ENCODE peak calls at places on chromosomes 5 and 9, in eight cellular contexts. One of them, this sample, is unnamed.

GRCh38 chr9:101446732-101447131 is 11.2 kb upstream of the ALDOB start:
- DNase-seq in CD4-positive, CD25-positive, alpha-beta regulatory T cell: no peak
- DNase-seq in astrocyte of the spinal cord: no peak
- DNase-seq in activated CD4-positive, alpha-beta T cell treated with anti-CD3 and anti-CD28 coated beads for 24 hours: no peak
- DNase-seq in pons: no peak
- DNase-seq in activated T-cell treated with anti-CD3 and anti-CD28 coated beads for 48 hours: no peak
- DNase-seq in Calu3: no peak
- DNase-seq in B cell: no peak
- DNase-seq in this sample: no peak

GRCh38 chr9:120735009-120735408 is 20.7 kb upstream of the MEGF9 start:
- DNase-seq in activated T-cell treated with anti-CD3 and anti-CD28 coated beads for 48 hours: no peak
- DNase-seq in CD4-positive, CD25-positive, alpha-beta regulatory T cell: no peak
- DNase-seq in Calu3: no peak
- DNase-seq in B cell: no peak
- DNase-seq in pons: no peak
- DNase-seq in activated CD4-positive, alpha-beta T cell treated with anti-CD3 and anti-CD28 coated beads for 24 hours: no peak
- DNase-seq in astrocyte of the spinal cord: no peak
- DNase-seq in this sample: no peak

GRCh38 chr9:87383341-87384150 is 114.1 kb upstream of the DAPK1 start:
- DNase-seq in activated T-cell treated with anti-CD3 and anti-CD28 coated beads for 48 hours: no peak
- DNase-seq in CD4-positive, CD25-positive, alpha-beta regulatory T cell: no peak
- DNase-seq in Calu3: no peak
- DNase-seq in pons: no peak
- DNase-seq in B cell: no peak
- DNase-seq in astrocyte of the spinal cord: no peak
- DNase-seq in activated CD4-positive, alpha-beta T cell treated with anti-CD3 and anti-CD28 coated beads for 24 hours: no peak
- DNase-seq in this sample: no peak

GRCh38 chr9:108272350-108272899 is 583.4 kb downstream of the ACTL7B start:
- DNase-seq in activated T-cell treated with anti-CD3 and anti-CD28 coated beads for 48 hours: no peak
- DNase-seq in astrocyte of the spinal cord: peak
- DNase-seq in Calu3: peak
- DNase-seq in activated CD4-positive, alpha-beta T cell treated with anti-CD3 and anti-CD28 coated beads for 24 hours: no peak
- DNase-seq in pons: peak
- DNase-seq in B cell: peak
- DNase-seq in CD4-positive, CD25-positive, alpha-beta regulatory T cell: no peak
- DNase-seq in this sample: peak

GRCh38 chr5:142426129-142426641 is 101.4 kb upstream of the SPRY4 start:
- DNase-seq in Calu3: no peak
- DNase-seq in astrocyte of the spinal cord: peak
- DNase-seq in pons: peak
- DNase-seq in CD4-positive, CD25-positive, alpha-beta regulatory T cell: no peak
- DNase-seq in activated T-cell treated with anti-CD3 and anti-CD28 coated beads for 48 hours: no peak
- DNase-seq in B cell: no peak
- DNase-seq in activated CD4-positive, alpha-beta T cell treated with anti-CD3 and anti-CD28 coated beads for 24 hours: no peak
- DNase-seq in this sample: peak

GRCh38 chr5:31280210-31280609 is 86.7 kb downstream of the CDH6 start:
- DNase-seq in pons: no peak
- DNase-seq in Calu3: no peak
- DNase-seq in activated T-cell treated with anti-CD3 and anti-CD28 coated beads for 48 hours: no peak
- DNase-seq in CD4-positive, CD25-positive, alpha-beta regulatory T cell: no peak
- DNase-seq in B cell: no peak
- DNase-seq in astrocyte of the spinal cord: peak
- DNase-seq in activated CD4-positive, alpha-beta T cell treated with anti-CD3 and anti-CD28 coated beads for 24 hours: no peak
- DNase-seq in this sample: no peak

GRCh38 chr9:5799314-5799713 is 33.6 kb downstream of the ERMP1 start:
- DNase-seq in CD4-positive, CD25-positive, alpha-beta regulatory T cell: peak
- DNase-seq in Calu3: peak
- DNase-seq in activated CD4-positive, alpha-beta T cell treated with anti-CD3 and anti-CD28 coated beads for 24 hours: no peak
- DNase-seq in B cell: peak
- DNase-seq in pons: peak
- DNase-seq in activated T-cell treated with anti-CD3 and anti-CD28 coated beads for 48 hours: no peak
- DNase-seq in astrocyte of the spinal cord: peak
- DNase-seq in this sample: peak

GRCh38 chr9:419571-420156 is 205.0 kb downstream of the DOCK8 start:
- DNase-seq in pons: no peak
- DNase-seq in activated T-cell treated with anti-CD3 and anti-CD28 coated beads for 48 hours: no peak
- DNase-seq in CD4-positive, CD25-positive, alpha-beta regulatory T cell: no peak
- DNase-seq in Calu3: peak
- DNase-seq in B cell: no peak
- DNase-seq in activated CD4-positive, alpha-beta T cell treated with anti-CD3 and anti-CD28 coated beads for 24 hours: no peak
- DNase-seq in astrocyte of the spinal cord: peak
- DNase-seq in this sample: no peak

GRCh38 chr5:53031695-53032096 is 42.5 kb downstream of the ITGA2 start:
- DNase-seq in activated T-cell treated with anti-CD3 and anti-CD28 coated beads for 48 hours: peak
- DNase-seq in pons: no peak
- DNase-seq in Calu3: peak
- DNase-seq in B cell: no peak
- DNase-seq in CD4-positive, CD25-positive, alpha-beta regulatory T cell: peak
- DNase-seq in activated CD4-positive, alpha-beta T cell treated with anti-CD3 and anti-CD28 coated beads for 24 hours: no peak
- DNase-seq in astrocyte of the spinal cord: peak
- DNase-seq in this sample: no peak

GRCh38 chr5:151675225-151675955 is 11.3 kb downstream of the SPARC start:
- DNase-seq in astrocyte of the spinal cord: no peak
- DNase-seq in B cell: no peak
- DNase-seq in activated T-cell treated with anti-CD3 and anti-CD28 coated beads for 48 hours: no peak
- DNase-seq in pons: no peak
- DNase-seq in activated CD4-positive, alpha-beta T cell treated with anti-CD3 and anti-CD28 coated beads for 24 hours: no peak
- DNase-seq in Calu3: no peak
- DNase-seq in CD4-positive, CD25-positive, alpha-beta regulatory T cell: peak
- DNase-seq in this sample: no peak

GRCh38 chr5:142782976-142783539 is 12.9 kb downstream of the ARHGAP26 start:
- DNase-seq in CD4-positive, CD25-positive, alpha-beta regulatory T cell: no peak
- DNase-seq in Calu3: no peak
- DNase-seq in activated T-cell treated with anti-CD3 and anti-CD28 coated beads for 48 hours: no peak
- DNase-seq in astrocyte of the spinal cord: no peak
- DNase-seq in B cell: no peak
- DNase-seq in activated CD4-positive, alpha-beta T cell treated with anti-CD3 and anti-CD28 coated beads for 24 hours: no peak
- DNase-seq in pons: no peak
- DNase-seq in this sample: no peak

GRCh38 chr9:137049544-137050449 is 3.8 kb upstream of the NPDC1 start:
- DNase-seq in astrocyte of the spinal cord: peak
- DNase-seq in activated CD4-positive, alpha-beta T cell treated with anti-CD3 and anti-CD28 coated beads for 24 hours: peak
- DNase-seq in B cell: peak
- DNase-seq in Calu3: no peak
- DNase-seq in activated T-cell treated with anti-CD3 and anti-CD28 coated beads for 48 hours: peak
- DNase-seq in pons: no peak
- DNase-seq in CD4-positive, CD25-positive, alpha-beta regulatory T cell: peak
- DNase-seq in this sample: peak

GRCh38 chr5:33933723-33934544 is 2.3 kb upstream of the RXFP3 start:
- DNase-seq in CD4-positive, CD25-positive, alpha-beta regulatory T cell: no peak
- DNase-seq in Calu3: no peak
- DNase-seq in B cell: no peak
- DNase-seq in pons: no peak
- DNase-seq in activated T-cell treated with anti-CD3 and anti-CD28 coated beads for 48 hours: no peak
- DNase-seq in astrocyte of the spinal cord: peak
- DNase-seq in activated CD4-positive, alpha-beta T cell treated with anti-CD3 and anti-CD28 coated beads for 24 hours: no peak
- DNase-seq in this sample: no peak

GRCh38 chr5:120447706-120448239 is 16.3 kb upstream of the PRR16 start:
- DNase-seq in pons: no peak
- DNase-seq in activated T-cell treated with anti-CD3 and anti-CD28 coated beads for 48 hours: no peak
- DNase-seq in CD4-positive, CD25-positive, alpha-beta regulatory T cell: no peak
- DNase-seq in activated CD4-positive, alpha-beta T cell treated with anti-CD3 and anti-CD28 coated beads for 24 hours: no peak
- DNase-seq in B cell: no peak
- DNase-seq in astrocyte of the spinal cord: peak
- DNase-seq in Calu3: no peak
- DNase-seq in this sample: no peak

GRCh38 chr5:545641-546375 is 21.6 kb upstream of the SLC9A3 start:
- DNase-seq in CD4-positive, CD25-positive, alpha-beta regulatory T cell: no peak
- DNase-seq in astrocyte of the spinal cord: no peak
- DNase-seq in pons: no peak
- DNase-seq in B cell: no peak
- DNase-seq in activated T-cell treated with anti-CD3 and anti-CD28 coated beads for 48 hours: no peak
- DNase-seq in activated CD4-positive, alpha-beta T cell treated with anti-CD3 and anti-CD28 coated beads for 24 hours: no peak
- DNase-seq in Calu3: no peak
- DNase-seq in this sample: no peak

GRCh38 chr5:174520420-174521396 is 203.7 kb upstream of the MSX2 start:
- DNase-seq in astrocyte of the spinal cord: peak
- DNase-seq in B cell: no peak
- DNase-seq in pons: no peak
- DNase-seq in activated T-cell treated with anti-CD3 and anti-CD28 coated beads for 48 hours: no peak
- DNase-seq in Calu3: peak
- DNase-seq in activated CD4-positive, alpha-beta T cell treated with anti-CD3 and anti-CD28 coated beads for 24 hours: no peak
- DNase-seq in CD4-positive, CD25-positive, alpha-beta regulatory T cell: no peak
- DNase-seq in this sample: no peak

GRCh38 chr9:134634190-134634589 is 7.4 kb upstream of the COL5A1 start:
- DNase-seq in activated T-cell treated with anti-CD3 and anti-CD28 coated beads for 48 hours: no peak
- DNase-seq in CD4-positive, CD25-positive, alpha-beta regulatory T cell: no peak
- DNase-seq in B cell: no peak
- DNase-seq in activated CD4-positive, alpha-beta T cell treated with anti-CD3 and anti-CD28 coated beads for 24 hours: no peak
- DNase-seq in Calu3: no peak
- DNase-seq in astrocyte of the spinal cord: no peak
- DNase-seq in pons: no peak
- DNase-seq in this sample: no peak

GRCh38 chr9:97906236-97906831 is 16.0 kb downstream of the TRMO start:
- DNase-seq in activated T-cell treated with anti-CD3 and anti-CD28 coated beads for 48 hours: no peak
- DNase-seq in astrocyte of the spinal cord: no peak
- DNase-seq in pons: peak
- DNase-seq in Calu3: no peak
- DNase-seq in activated CD4-positive, alpha-beta T cell treated with anti-CD3 and anti-CD28 coated beads for 24 hours: no peak
- DNase-seq in B cell: peak
- DNase-seq in CD4-positive, CD25-positive, alpha-beta regulatory T cell: peak
- DNase-seq in this sample: no peak

GRCh38 chr9:130196643-130197042 is 24.4 kb downstream of the NCS1 start:
- DNase-seq in Calu3: no peak
- DNase-seq in CD4-positive, CD25-positive, alpha-beta regulatory T cell: no peak
- DNase-seq in activated T-cell treated with anti-CD3 and anti-CD28 coated beads for 48 hours: no peak
- DNase-seq in activated CD4-positive, alpha-beta T cell treated with anti-CD3 and anti-CD28 coated beads for 24 hours: no peak
- DNase-seq in pons: no peak
- DNase-seq in astrocyte of the spinal cord: no peak
- DNase-seq in B cell: no peak
- DNase-seq in this sample: peak

GRCh38 chr9:85487872-85488271 is 253.9 kb downstream of the AGTPBP1 start:
- DNase-seq in B cell: no peak
- DNase-seq in activated T-cell treated with anti-CD3 and anti-CD28 coated beads for 48 hours: no peak
- DNase-seq in activated CD4-positive, alpha-beta T cell treated with anti-CD3 and anti-CD28 coated beads for 24 hours: no peak
- DNase-seq in pons: no peak
- DNase-seq in Calu3: no peak
- DNase-seq in astrocyte of the spinal cord: no peak
- DNase-seq in CD4-positive, CD25-positive, alpha-beta regulatory T cell: no peak
- DNase-seq in this sample: no peak

GRCh38 chr5:172940242-172941066 is 18.8 kb upstream of the RPL26L1 start:
- DNase-seq in CD4-positive, CD25-positive, alpha-beta regulatory T cell: no peak
- DNase-seq in B cell: no peak
- DNase-seq in astrocyte of the spinal cord: no peak
- DNase-seq in activated T-cell treated with anti-CD3 and anti-CD28 coated beads for 48 hours: no peak
- DNase-seq in activated CD4-positive, alpha-beta T cell treated with anti-CD3 and anti-CD28 coated beads for 24 hours: no peak
- DNase-seq in pons: no peak
- DNase-seq in Calu3: no peak
- DNase-seq in this sample: peak

GRCh38 chr9:15306068-15306756 is 804 bp downstream of the TTC39B start:
- DNase-seq in astrocyte of the spinal cord: peak
- DNase-seq in Calu3: peak
- DNase-seq in B cell: peak
- DNase-seq in CD4-positive, CD25-positive, alpha-beta regulatory T cell: peak
- DNase-seq in activated T-cell treated with anti-CD3 and anti-CD28 coated beads for 48 hours: no peak
- DNase-seq in pons: no peak
- DNase-seq in activated CD4-positive, alpha-beta T cell treated with anti-CD3 and anti-CD28 coated beads for 24 hours: no peak
- DNase-seq in this sample: peak

GRCh38 chr9:121658166-121658565 is 6.7 kb downstream of the DAB2IP start:
- DNase-seq in B cell: no peak
- DNase-seq in activated T-cell treated with anti-CD3 and anti-CD28 coated beads for 48 hours: no peak
- DNase-seq in Calu3: no peak
- DNase-seq in astrocyte of the spinal cord: no peak
- DNase-seq in activated CD4-positive, alpha-beta T cell treated with anti-CD3 and anti-CD28 coated beads for 24 hours: no peak
- DNase-seq in CD4-positive, CD25-positive, alpha-beta regulatory T cell: no peak
- DNase-seq in pons: no peak
- DNase-seq in this sample: peak

GRCh38 chr9:36924071-36924470 is 110.0 kb downstream of the PAX5 start:
- DNase-seq in pons: no peak
- DNase-seq in CD4-positive, CD25-positive, alpha-beta regulatory T cell: peak
- DNase-seq in astrocyte of the spinal cord: peak
- DNase-seq in activated T-cell treated with anti-CD3 and anti-CD28 coated beads for 48 hours: no peak
- DNase-seq in activated CD4-positive, alpha-beta T cell treated with anti-CD3 and anti-CD28 coated beads for 24 hours: no peak
- DNase-seq in Calu3: peak
- DNase-seq in B cell: no peak
- DNase-seq in this sample: no peak